ENCODE peak calls at places on chromosomes 5 and 9, in six cellular contexts. L is left lung; M is activated naive CD4-positive, alpha-beta T cell treated with anti-CD3 and anti-CD28 coated beads, Interleukin-2, amount 50 U/mL, for 72 hours; E is lung; S is A549; O is activated CD4-positive, alpha-beta T cell treated with anti-CD3 and anti-CD28 coated beads for 36 hours. Q is an unnamed sample.

GRCh38 chr5:86748538-86749105 is 130.9 kb downstream of the COX7C start:
- ATAC-seq in L (no peak), M (no peak), E (no peak), S (no peak), O (no peak), Q (no peak)

GRCh38 chr5:140341591-140341990 is 4.8 kb downstream of the HBEGF start:
- ATAC-seq in L (no peak), M (no peak), E (no peak), S (no peak), O (no peak), Q (no peak)

GRCh38 chr5:178238711-178239592 is 6.3 kb upstream of the PHYKPL start:
- ATAC-seq in L (no peak), M (peak; percentile 74), E (no peak), S (no peak), O (peak; percentile 47), Q (no peak)

GRCh38 chr5:164357405-164358033 is 852.1 kb downstream of the MAT2B start:
- ATAC-seq in L (no peak), M (no peak), E (no peak), S (no peak), O (no peak), Q (no peak)

GRCh38 chr5:149519624-149520023 is 31.6 kb downstream of the CSNK1A1 start:
- ATAC-seq in L (no peak), M (no peak), E (no peak), S (no peak), O (no peak), Q (no peak)

GRCh38 chr5:140182075-140182709 is 7.2 kb downstream of the CYSTM1 start:
- ATAC-seq in L (peak; percentile 58), M (no peak), E (no peak), S (peak; percentile 32), O (no peak), Q (peak; percentile 75)

GRCh38 chr9:11141357-11141756 is 528.6 kb upstream of the PTPRD start:
- ATAC-seq in L (no peak), M (no peak), E (no peak), S (no peak), O (no peak), Q (no peak)

GRCh38 chr5:58274199-58274598 is 185.7 kb downstream of the PLK2 start:
- ATAC-seq in L (no peak), M (no peak), E (no peak), S (no peak), O (no peak), Q (no peak)

GRCh38 chr5:131324311-131324710 is 60.5 kb downstream of the CDC42SE2 start:
- ATAC-seq in L (no peak), M (no peak), E (no peak), S (no peak), O (no peak), Q (no peak)

GRCh38 chr9:35177520-35177919 is 15.7 kb downstream of the UNC13B start:
- ATAC-seq in L (no peak), M (no peak), E (no peak), S (no peak), O (no peak), Q (no peak)

GRCh38 chr9:94919376-94920098 is 193.0 kb downstream of the AOPEP start:
- ATAC-seq in L (peak; percentile 48), M (no peak), E (peak; percentile 34), S (peak; percentile 73), O (no peak), Q (peak; percentile 2)

GRCh38 chr5:38996123-38996522 is 78.1 kb downstream of the RICTOR start:
- ATAC-seq in L (peak; percentile 58), M (no peak), E (no peak), S (no peak), O (no peak), Q (no peak)

GRCh38 chr9:121288874-121289553 is 21.1 kb downstream of the GSN start:
- ATAC-seq in L (peak; percentile 72), M (no peak), E (peak; percentile 48), S (no peak), O (no peak), Q (peak; percentile 72)

GRCh38 chr9:98229620-98230019 is 25.8 kb downstream of the TBC1D2 start:
- ATAC-seq in L (no peak), M (no peak), E (no peak), S (no peak), O (no peak), Q (no peak)

GRCh38 chr9:122332083-122332482 is 38.7 kb upstream of the PTGS1 start:
- ATAC-seq in L (peak; percentile 41), M (no peak), E (no peak), S (no peak), O (peak; percentile 55), Q (peak; percentile 18)

GRCh38 chr9:16426716-16427115 is 443.8 kb downstream of the BNC2 start:
- ATAC-seq in L (no peak), M (no peak), E (no peak), S (no peak), O (no peak), Q (no peak)

GRCh38 chr9:89854715-89855475 is 250.1 kb downstream of the GADD45G start:
- ATAC-seq in L (no peak), M (no peak), E (peak; percentile 23), S (no peak), O (no peak), Q (no peak)

GRCh38 chr5:98771389-98772109 is 1.9 kb upstream of the RGMB start:
- ATAC-seq in L (peak; percentile 36), M (no peak), E (no peak), S (peak; percentile 5), O (peak; percentile 14), Q (peak; percentile 16)

GRCh38 chr9:126587187-126588185 is 26.2 kb upstream of the LMX1B start:
- ATAC-seq in L (peak; percentile 89), M (no peak), E (no peak), S (no peak), O (no peak), Q (no peak)

GRCh38 chr5:107604146-107604910 is 66.4 kb downstream of the EFNA5 start:
- ATAC-seq in L (no peak), M (no peak), E (no peak), S (no peak), O (no peak), Q (no peak)

GRCh38 chr9:90915693-90916092 is 114.1 kb downstream of the SYK start:
- ATAC-seq in L (peak; percentile 59), M (peak; percentile 29), E (no peak), S (peak; percentile 65), O (peak; percentile 62), Q (peak; percentile 42)

GRCh38 chr9:77589046-77589795 is 58.9 kb downstream of the GNA14 start:
- ATAC-seq in L (peak; percentile 91), M (no peak), E (peak; percentile 74), S (peak; percentile 76), O (no peak), Q (no peak)

GRCh38 chr5:168683247-168683926 is 104.2 kb upstream of the PANK3 start:
- ATAC-seq in L (no peak), M (peak; percentile 84), E (no peak), S (no peak), O (peak; percentile 80), Q (no peak)

GRCh38 chr5:139925650-139926640 is 117.2 kb downstream of the NRG2 start:
- ATAC-seq in L (no peak), M (peak; percentile 26), E (no peak), S (peak; percentile 46), O (peak; percentile 71), Q (peak; percentile 52)

GRCh38 chr9:114652776-114653555 is 4.6 kb downstream of the TEX53 start:
- ATAC-seq in L (peak; percentile 12), M (peak; percentile 77), E (no peak), S (peak; percentile 62), O (peak; percentile 56), Q (peak; percentile 65)

Q was measured in SK-N-SH treated with all-trans-retinoic acid at 6 μM for 48 hours.